ENCODE peak calls at places on chromosomes 3 and 15, in nine cellular contexts. W is CD8-positive, alpha-beta memory T cell; H is spleen; F is NT2/D1; M is hepatocyte; E is sigmoid colon; D is cardiac muscle cell; P is aorta; T is adipocyte. S is an unnamed sample. For H3K9me3 and H3K36me3, the result is how much of the 10 kb centered on the place peaks cover.

GRCh38 chr15:75230524-75231371 is 27.4 kb upstream of the GOLGA6C start:
- DNase-seq in W (no peak), H (peak), F (peak), M (no peak), E (peak), D (no peak), P (no peak), T (no peak), S (no peak)

GRCh38 chr15:77027697-77028450 is 32.9 kb downstream of the PSTPIP1 start:
- DNase-seq in W (no peak), H (peak), F (no peak), M (no peak), E (peak), D (peak), P (peak), T (peak), S (no peak)

GRCh38 chr15:45112592-45113379 is 1.2 kb downstream of the DUOX2 start:
- DNase-seq in W (no peak), H (no peak), F (no peak), M (peak), E (no peak), D (peak), P (no peak), T (no peak), S (no peak)

GRCh38 chr3:6504834-6505233 is 356.1 kb upstream of the GRM7 start:
- DNase-seq in W (no peak), H (no peak), F (no peak), M (no peak), E (no peak), D (no peak), P (no peak), T (no peak), S (no peak)

GRCh38 chr3:180467177-180467576 is 134.8 kb upstream of the TTC14 start:
- DNase-seq in W (no peak), H (no peak), F (no peak), M (no peak), E (no peak), D (no peak), P (no peak), T (no peak), S (no peak)

GRCh38 chr15:74275957-74276356 is 39.8 kb downstream of the CCDC33 start:
- DNase-seq in W (no peak), H (no peak), F (no peak), M (no peak), E (no peak), D (no peak), P (no peak), T (no peak), S (peak)

GRCh38 chr3:194296448-194296831 is 54.7 kb downstream of the CPN2 start:
- DNase-seq in W (no peak), H (no peak), F (peak), M (peak), E (peak), D (peak), P (peak), T (peak), S (peak)

GRCh38 chr3:184417619-184418327 is 37.9 kb downstream of the CHRD start:
- DNase-seq in W (peak), H (peak), F (peak), M (peak), E (peak), D (peak), P (peak), T (peak), S (peak)

GRCh38 chr15:71743861-71744382 is 66.4 kb upstream of the NR2E3 start:
- DNase-seq in W (peak), H (no peak), F (peak), M (peak), E (no peak), D (peak), P (peak), T (peak), S (peak)

GRCh38 chr15:62110000-62110851 is 43.4 kb downstream of the C2CD4A start:
- DNase-seq in W (no peak), H (no peak), F (no peak), M (peak), E (no peak), D (no peak), P (no peak), T (peak), S (no peak)

GRCh38 chr15:80259942-80260510 is 8.0 kb upstream of the CTXND1 start:
- DNase-seq in W (no peak), H (no peak), F (no peak), M (no peak), E (peak), D (no peak), P (no peak), T (no peak), S (no peak)

GRCh38 chr3:181851063-181851462 is 139.3 kb downstream of the SOX2 start:
- DNase-seq in W (no peak), H (no peak), F (no peak), M (peak), E (no peak), D (no peak), P (no peak), T (no peak), S (no peak)

GRCh38 chr3:87895983-87896382 is 162.8 kb downstream of the CGGBP1 start:
- DNase-seq in W (no peak), H (no peak), F (no peak), M (no peak), E (no peak), D (no peak), P (no peak), T (no peak), S (no peak)

DNA sequence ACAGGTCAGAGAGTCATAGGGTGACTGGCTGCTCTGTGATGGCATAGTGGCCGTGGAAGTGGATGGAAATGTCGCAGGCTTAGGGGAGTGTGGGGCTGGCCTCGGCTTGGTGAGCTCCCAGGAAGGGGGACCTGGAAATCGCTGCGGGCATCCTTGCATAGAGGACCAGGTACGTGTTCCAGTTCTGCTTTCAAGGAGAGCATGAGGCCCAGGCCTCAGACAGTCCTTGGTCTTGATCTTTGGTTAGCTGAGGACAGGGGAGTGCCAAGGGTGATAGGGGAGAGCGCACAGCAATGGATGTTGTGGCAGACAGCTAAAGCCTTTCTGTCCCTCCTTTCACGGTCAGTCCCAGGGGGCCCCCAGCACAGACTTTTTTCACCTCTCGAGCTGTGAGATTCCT is 110.5 kb downstream of the SNRPN start:
- DNase-seq in W (no peak), H (peak), F (no peak), M (no peak), E (peak), D (no peak), P (no peak), T (no peak), S (no peak)
- H3K9me3 ChIP-seq in W (half or more), H (half or more), F (half or more), M (half or more), E (half or more), D (under half), P (half or more), T (half or more), S (under half)

DNA sequence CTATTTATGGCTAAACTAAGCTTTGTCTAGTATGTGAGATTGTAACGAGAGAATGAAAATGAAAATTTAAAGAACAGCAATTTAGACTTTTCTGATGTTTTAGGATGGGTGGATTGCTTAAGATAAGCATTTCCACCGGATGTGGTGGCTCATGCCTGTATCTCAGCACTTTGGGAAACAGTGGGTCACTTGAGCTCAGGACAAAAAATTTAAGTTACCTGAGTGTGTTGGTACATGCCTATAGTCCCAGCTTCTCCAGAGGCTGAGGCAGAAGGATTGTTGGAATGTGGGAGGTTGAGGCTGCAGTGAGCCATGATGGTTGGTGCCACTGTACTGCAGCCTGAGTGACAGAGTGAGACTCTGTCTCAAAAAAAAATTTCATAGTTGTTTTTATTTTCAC is 3.4 kb downstream of the PPP4R2 start:
- DNase-seq in W (peak), H (no peak), F (no peak), M (no peak), E (no peak), D (no peak), P (no peak), T (no peak), S (no peak)
- H3K4me3 ChIP-seq in W (peak), H (peak), F (no peak), M (peak), E (peak), D (no peak), P (no peak), T (peak), S (peak)

GRCh38 chr15:78167227-78167888 is 18.2 kb downstream of the IDH3A start:
- DNase-seq in W (peak), H (no peak), F (no peak), M (no peak), E (no peak), D (no peak), P (no peak), T (no peak), S (no peak)
- H3K36me3 ChIP-seq in W (under half), H (half or more), F (half or more), M (under half), E (half or more), D (half or more), P (under half), T (half or more), S (half or more)

DNA sequence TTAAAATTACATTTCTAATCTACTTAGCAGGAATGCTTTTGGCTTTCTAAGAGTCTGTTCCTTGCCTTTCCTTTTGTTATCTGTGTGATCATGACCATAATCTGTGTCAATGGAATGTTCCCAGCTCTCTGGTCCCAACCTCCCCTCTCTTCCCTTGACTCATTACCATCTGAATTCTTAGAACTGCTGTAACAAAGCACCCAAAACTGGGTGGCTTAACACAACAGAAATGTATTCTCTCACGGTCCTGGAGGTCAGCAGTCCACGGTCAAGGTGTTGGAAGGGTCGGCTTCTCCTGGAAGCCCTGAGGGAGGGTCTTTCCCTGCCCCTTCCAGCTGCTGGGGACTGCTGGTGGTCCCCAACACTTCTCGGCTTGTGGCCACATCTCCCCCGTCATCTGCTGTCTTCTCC is 81.1 kb downstream of the LRRK1 start:
- DNase-seq in W (no peak), H (no peak), F (peak), M (no peak), E (no peak), D (no peak), P (no peak), T (peak), S (peak)
- H3K9me3 ChIP-seq in W (under half), H (under half), F (under half), M (under half), E (under half), D (under half), P (under half), T (under half), S (under half)

S was measured in HAP-1.